ENCODE peak calls at places on chromosomes 5 and 9, in seven cellular contexts. S is epithelial cell of prostate, C is coronary artery, T is Peyer's patch, E is heart left ventricle, O is dorsolateral prefrontal cortex, N is ovary. B is an unnamed sample.

GRCh38 chr9:35681341-35682002 is 7.7 kb downstream of the CA9 start:
- DNase-seq in S (no peak), C (no peak), T (no peak), E (no peak), O (no peak), N (no peak), B (no peak)

GRCh38 chr5:57495285-57495684 is 12.7 kb upstream of the ACTBL2 start:
- DNase-seq in S (no peak), C (no peak), T (no peak), E (no peak), O (no peak), N (no peak), B (no peak)

GRCh38 chr5:32932231-32932935 is 221.3 kb downstream of the NPR3 start:
- DNase-seq in S (no peak), C (no peak), T (no peak), E (no peak), O (no peak), N (no peak), B (no peak)

GRCh38 chr9:618478-618877 is 223.0 kb upstream of the DMRT1 start:
- DNase-seq in S (no peak), C (no peak), T (no peak), E (no peak), O (no peak), N (no peak), B (no peak)

GRCh38 chr5:179451813-179452196 is 98.5 kb upstream of the RUFY1 start:
- DNase-seq in S (no peak), C (no peak), T (no peak), E (no peak), O (no peak), N (no peak), B (no peak)

GRCh38 chr5:154395407-154396106 is 50.2 kb upstream of the SAP30L start:
- DNase-seq in S (peak), C (no peak), T (peak), E (no peak), O (no peak), N (no peak), B (no peak)

GRCh38 chr9:22379272-22379671 is 67.4 kb upstream of the DMRTA1 start:
- DNase-seq in S (no peak), C (no peak), T (no peak), E (no peak), O (no peak), N (no peak), B (no peak)

GRCh38 chr9:104118916-104119315 is 24.8 kb downstream of the SMC2 start:
- DNase-seq in S (no peak), C (no peak), T (no peak), E (no peak), O (no peak), N (no peak), B (no peak)

GRCh38 chr9:80197661-80198060 is 625.9 kb downstream of the TLE4 start:
- DNase-seq in S (no peak), C (no peak), T (no peak), E (no peak), O (no peak), N (no peak), B (no peak)

GRCh38 chr9:124475158-124475867 is 25.1 kb downstream of the ADGRD2 start:
- DNase-seq in S (no peak), C (no peak), T (no peak), E (peak), O (no peak), N (no peak), B (no peak)

GRCh38 chr9:107638496-107638895 is 148.9 kb upstream of the KLF4 start:
- DNase-seq in S (no peak), C (no peak), T (no peak), E (no peak), O (no peak), N (no peak), B (no peak)

GRCh38 chr5:10301266-10301665 is 6.4 kb downstream of the CMBL start:
- DNase-seq in S (no peak), C (no peak), T (no peak), E (no peak), O (no peak), N (no peak), B (no peak)

GRCh38 chr5:10300246-10300645 is 7.5 kb downstream of the CMBL start:
- DNase-seq in S (no peak), C (no peak), T (no peak), E (no peak), O (no peak), N (no peak), B (no peak)

GRCh38 chr5:10303201-10303600 is 4.5 kb downstream of the CMBL start:
- DNase-seq in S (no peak), C (no peak), T (no peak), E (no peak), O (no peak), N (no peak), B (no peak)

GRCh38 chr5:10303699-10304170 is 4.0 kb downstream of the CMBL start:
- DNase-seq in S (no peak), C (no peak), T (no peak), E (no peak), O (no peak), N (no peak), B (no peak)

GRCh38 chr5:10301842-10302610 is 5.7 kb downstream of the CMBL start:
- DNase-seq in S (no peak), C (peak), T (no peak), E (peak), O (no peak), N (no peak), B (no peak)
- H3K27ac ChIP-seq in S (no peak), C (peak), T (peak), E (peak), O (no peak), N (no peak), B (no peak)

GRCh38 chr9:96086936-96087582 is 211.6 kb downstream of the ERCC6L2 start:
- DNase-seq in S (no peak), C (no peak), T (no peak), E (no peak), O (no peak), N (no peak), B (no peak)
- H3K27ac ChIP-seq in S (no peak), C (no peak), T (no peak), E (no peak), O (no peak), N (no peak), B (no peak)

GRCh38 chr5:65544473-65544872 is 18.5 kb downstream of the CENPK start:
- DNase-seq in S (no peak), C (no peak), T (no peak), E (no peak), O (no peak), N (no peak), B (no peak)
- H3K27ac ChIP-seq in S (no peak), C (no peak), T (no peak), E (no peak), O (no peak), N (no peak), B (no peak)

DNA sequence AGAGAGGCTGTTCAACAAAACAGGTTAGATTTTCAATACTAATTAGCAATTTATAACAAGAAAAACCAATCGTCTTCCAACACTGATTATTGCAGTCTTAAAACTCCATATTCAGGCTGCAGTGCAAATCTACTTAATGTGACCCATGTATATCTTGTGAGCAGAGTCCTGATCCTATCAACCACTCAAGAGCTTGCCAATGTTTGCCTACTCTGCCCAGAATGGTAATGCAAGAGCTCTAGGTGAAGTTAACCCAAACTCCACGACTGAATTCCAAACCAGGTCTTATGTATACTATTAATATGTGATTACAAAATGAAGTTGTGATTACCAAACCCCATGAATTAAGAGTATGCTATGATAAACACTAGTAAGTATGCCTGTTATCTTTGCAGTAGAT is 17.1 kb downstream of the EFNA5 start:
- DNase-seq in S (no peak), C (no peak), T (no peak), E (no peak), O (no peak), N (no peak), B (no peak)
- H3K27ac ChIP-seq in S (no peak), C (no peak), T (no peak), E (no peak), O (no peak), N (no peak), B (no peak)

DNA sequence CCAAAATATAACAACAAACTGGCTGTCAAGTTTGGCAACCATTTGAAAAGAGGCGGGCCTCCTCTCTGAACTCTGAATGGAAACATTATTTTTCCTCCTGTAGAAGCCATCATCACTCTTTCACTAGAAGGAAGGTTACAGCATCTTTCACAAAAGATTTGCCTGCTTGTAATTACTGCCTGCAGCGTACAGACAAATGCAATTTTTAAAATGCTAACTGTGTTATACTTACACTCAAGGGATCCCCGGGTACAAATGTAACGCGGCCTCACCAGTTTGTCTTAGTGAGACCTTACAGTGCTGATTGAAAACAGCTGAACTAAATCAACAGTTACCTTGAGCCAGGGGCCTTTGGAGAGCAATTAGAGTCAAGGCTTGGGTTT is 499.7 kb downstream of the SPATA31D1 start:
- DNase-seq in S (no peak), C (no peak), T (no peak), E (no peak), O (no peak), N (no peak), B (peak)
- H3K27ac ChIP-seq in S (no peak), C (peak), T (no peak), E (peak), O (peak), N (no peak), B (peak)

B was measured in tibial nerve.